ENCODE peak calls at places on chromosomes 1 and 21, in five cellular contexts. H is IMR-90, L is WTC11, B is H1, O is A549. F is an unnamed sample.
A peak's percentile ranks its signal among the peaks of the same experiment; 100 is the strongest.

GRCh38 chr1:8223531-8223930 is 94.4 kb upstream of the SLC45A1 start:
- DNase-seq in B (no peak), O (no peak), L (no peak), H (no peak), F (no peak)

GRCh38 chr1:236774926-236775325 is 20.2 kb upstream of the MTR start:
- DNase-seq in O (peak; percentile 37), L (no peak), H (peak; percentile 15), B (no peak), F (peak; percentile 27)

GRCh38 chr1:185733818-185734709 is at the start of gene HMCN1:
- DNase-seq in L (peak; percentile 90), H (peak; percentile 65), B (peak; percentile 51), O (peak; percentile 32), F (peak; percentile 59)

GRCh38 chr1:21149430-21149861 is 27.3 kb downstream of the EIF4G3 start:
- DNase-seq in H (peak; percentile 56), O (peak; percentile 67), B (no peak), L (no peak), F (peak; percentile 34)

GRCh38 chr1:89547563-89548485 is 23.2 kb downstream of the LRRC8B start:
- DNase-seq in H (peak; percentile 27), B (no peak), O (peak; percentile 43), L (no peak), F (peak; percentile 30)

GRCh38 chr1:81949421-81949820 is 148.7 kb downstream of the ADGRL2 start:
- DNase-seq in O (no peak), H (no peak), L (no peak), B (no peak), F (no peak)

GRCh38 chr1:25820247-25821111 is 725 bp downstream of the MTFR1L start:
- DNase-seq in B (no peak), H (peak; percentile 61), O (peak; percentile 32), L (peak; percentile 47), F (peak; percentile 79)

GRCh38 chr1:37410815-37411214 is 63.6 kb upstream of the ZC3H12A start:
- DNase-seq in L (peak; percentile 81), B (no peak), O (no peak), H (peak; percentile 22), F (no peak)

GRCh38 chr21:31117046-31117916 is 79.0 kb upstream of the KRTAP19-8 start:
- DNase-seq in H (peak; percentile 86), O (no peak), L (no peak), B (no peak), F (no peak)

GRCh38 chr1:31706384-31707058 is 2.7 kb upstream of the COL16A1 start:
- DNase-seq in B (no peak), H (peak; percentile 21), O (no peak), L (no peak), F (peak; percentile 85)

GRCh38 chr1:50747394-50747793 is 212.7 kb downstream of the FAF1 start:
- DNase-seq in B (no peak), H (no peak), L (no peak), O (no peak), F (no peak)

GRCh38 chr1:230090194-230090711 is 23.2 kb downstream of the GALNT2 start:
- DNase-seq in H (peak; percentile 87), B (no peak), L (no peak), O (peak; percentile 67), F (no peak)

GRCh38 chr1:115496904-115497527 is 144.8 kb upstream of the VANGL1 start:
- DNase-seq in B (no peak), L (no peak), O (peak; percentile 51), H (peak; percentile 58), F (no peak)

GRCh38 chr21:35543746-35544145 is 494.6 kb upstream of the RUNX1 start:
- DNase-seq in L (no peak), O (no peak), B (no peak), H (no peak), F (no peak)

GRCh38 chr1:89725016-89725380 is 92.1 kb downstream of the LRRC8C start:
- DNase-seq in O (no peak), B (no peak), L (no peak), H (peak; percentile 96), F (no peak)

GRCh38 chr1:10341062-10341600 is 57.7 kb upstream of the PGD start:
- DNase-seq in B (no peak), L (no peak), O (no peak), H (peak; percentile 17), F (no peak)

GRCh38 chr1:193448682-193449461 is 262.5 kb upstream of the B3GALT2 start:
- DNase-seq in H (no peak), L (no peak), O (no peak), B (no peak), F (no peak)

GRCh38 chr1:151130837-151131586 is 15.4 kb downstream of the SEMA6C start:
- DNase-seq in H (peak; percentile 32), O (no peak), L (peak; percentile 96), B (peak; percentile 87), F (peak; percentile 31)

GRCh38 chr1:79859212-79859948 is 852.9 kb upstream of the ADGRL4 start:
- DNase-seq in B (no peak), L (no peak), O (peak; percentile 13), H (peak; percentile 76), F (no peak)

GRCh38 chr1:206742702-206743383 is 27.7 kb upstream of the IL19 start:
- DNase-seq in L (no peak), O (no peak), B (no peak), H (no peak), F (no peak)

GRCh38 chr1:190597361-190597760 is 119.7 kb upstream of the BRINP3 start:
- DNase-seq in O (no peak), H (no peak), L (no peak), B (no peak), F (no peak)

GRCh38 chr1:61109158-61109557 is 26.8 kb downstream of the NFIA start:
- DNase-seq in B (no peak), H (no peak), L (no peak), O (no peak), F (no peak)

GRCh38 chr1:226643167-226643566 is 94.6 kb downstream of the STUM start:
- DNase-seq in L (no peak), H (peak; percentile 81), O (no peak), B (no peak), F (no peak)

GRCh38 chr1:17924578-17924977 is 169.4 kb downstream of the ACTL8 start:
- DNase-seq in H (no peak), B (no peak), O (no peak), L (no peak), F (no peak)

GRCh38 chr1:204445860-204446412 is 34.3 kb upstream of the PPP1R15B start:
- DNase-seq in O (peak; percentile 68), H (peak; percentile 27), L (peak; percentile 92), B (peak; percentile 54), F (peak; percentile 63)

GRCh38 chr1:244603498-244603897 is 49.4 kb upstream of the DESI2 start:
- DNase-seq in L (no peak), O (peak; percentile 36), B (no peak), H (peak; percentile 58), F (peak; percentile 43)

GRCh38 chr21:45510466-45510955 is 31.7 kb downstream of the SLC19A1 start:
- DNase-seq in O (no peak), L (no peak), B (no peak), H (no peak), F (no peak)

GRCh38 chr1:43043695-43044094 is 85.0 kb upstream of the SLC2A1 start:
- DNase-seq in H (peak; percentile 22), O (no peak), L (no peak), B (no peak), F (no peak)

GRCh38 chr1:218412181-218412580 is 67.0 kb downstream of the TGFB2 start:
- DNase-seq in O (no peak), H (peak; percentile 68), L (no peak), B (no peak), F (no peak)

GRCh38 chr21:45294509-45295291 is 7.0 kb upstream of the POFUT2 start:
- DNase-seq in L (no peak), O (no peak), B (no peak), H (peak; percentile 100), F (peak; percentile 25)

GRCh38 chr21:39144191-39144590 is 39.1 kb downstream of the PSMG1 start:
- DNase-seq in O (peak; percentile 25), H (no peak), L (no peak), B (no peak), F (no peak)

GRCh38 chr1:22636369-22636768 is at the start of gene C1QA:
- DNase-seq in O (no peak), L (no peak), B (no peak), H (no peak), F (no peak)

GRCh38 chr1:16254263-16254948 is 17.4 kb upstream of the CPLANE2 start:
- DNase-seq in O (no peak), H (peak; percentile 68), L (no peak), B (no peak), F (no peak)

GRCh38 chr1:4801192-4801924 is 146.9 kb downstream of the AJAP1 start:
- DNase-seq in H (no peak), O (no peak), B (no peak), L (no peak), F (no peak)

DNA sequence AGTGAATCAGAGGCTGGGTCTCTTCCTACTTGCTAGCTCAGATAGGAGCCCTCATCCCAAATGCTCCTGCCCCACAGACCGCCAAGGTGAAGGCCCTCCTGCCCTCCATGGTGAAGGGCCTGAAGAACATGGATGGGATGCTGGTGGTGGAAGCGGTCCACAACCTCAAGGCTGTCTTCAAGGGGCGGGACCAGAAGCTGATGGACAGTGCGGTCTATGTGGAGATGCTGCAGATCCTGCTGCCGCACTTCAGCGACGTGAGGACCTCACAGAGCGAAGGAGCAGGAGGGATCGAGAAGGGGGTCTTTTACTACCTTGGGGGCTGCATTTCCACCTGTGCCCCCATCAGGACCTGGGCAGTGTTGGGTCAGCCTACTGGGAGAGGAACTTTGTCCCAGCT is 14.6 kb upstream of the TTC4 start:
- DNase-seq in O (no peak), H (no peak), L (no peak), B (no peak), F (no peak)
- TF ChIP-seq USF2 in O (no peak), H (no peak), L (no peak), B (no peak), F (no peak)

GRCh38 chr1:27149084-27149483 is 5.8 kb downstream of the SLC9A1 start:
- DNase-seq in H (no peak), O (no peak), L (no peak), B (no peak), F (peak; percentile 65)
- TF ChIP-seq USF2 in H (no peak), O (no peak), L (no peak), B (no peak), F (no peak)

DNA sequence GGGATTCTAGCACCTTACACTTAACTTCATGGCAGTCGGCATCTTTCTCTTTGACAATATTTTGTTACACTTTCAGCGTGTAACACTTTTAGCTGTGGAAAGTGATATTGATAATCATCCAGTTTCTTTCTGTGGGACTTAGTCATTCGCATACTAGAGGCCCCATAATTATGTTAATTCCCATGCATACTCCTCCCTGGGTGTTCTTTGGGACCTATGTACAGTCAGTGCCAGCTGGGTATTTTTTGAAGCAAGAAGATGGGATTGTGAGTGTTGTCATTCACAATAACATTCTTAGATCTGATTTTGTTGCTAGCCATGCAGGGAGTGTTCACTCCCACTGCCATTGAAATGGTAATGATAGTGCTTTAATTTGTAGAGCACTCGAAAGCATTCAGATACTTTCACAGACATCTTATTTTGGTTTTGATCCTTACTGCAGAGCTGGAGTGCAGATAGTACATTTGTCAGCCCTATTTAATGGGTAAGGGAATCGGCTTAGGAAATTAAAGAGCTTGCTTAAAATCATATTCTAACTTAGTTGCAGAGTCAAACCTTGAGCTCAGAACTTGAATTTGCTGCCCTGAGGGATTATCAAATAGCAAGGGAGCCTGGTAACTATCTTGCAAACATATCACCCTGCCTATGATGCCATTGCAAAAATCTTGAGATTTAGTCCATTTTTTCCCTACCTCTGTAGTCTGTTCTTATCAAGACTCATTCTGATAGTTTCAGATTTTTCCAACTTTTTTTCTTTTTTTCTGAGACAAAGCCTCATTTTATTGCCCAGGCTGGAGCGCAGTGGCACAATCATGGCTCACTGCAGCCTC is 11.7 kb downstream of the SARS1 start:
- DNase-seq in B (no peak), H (no peak), L (no peak), O (no peak), F (no peak)
- TF ChIP-seq USF2 in B (no peak), H (no peak), L (no peak), O (no peak), F (no peak)

GRCh38 chr1:39960461-39960958 is 5.6 kb downstream of the MFSD2A start:
- DNase-seq in B (no peak), O (no peak), L (no peak), H (no peak), F (peak; percentile 55)
- TF ChIP-seq USF2 in B (no peak), O (no peak), L (no peak), H (no peak), F (no peak)